ENCODE peak calls at places on chromosomes 3 and 15, in five cellular contexts. C is AG04450, O is stomach, P is transverse colon, T is endodermal cell. G is an unnamed sample. For H3K27me3 and H3K9me3, the result is how much of the 10 kb centered on the place peaks cover.

GRCh38 chr3:71360170-71360569 is 223.4 kb downstream of the FOXP1 start:
- DNase-seq in P (no peak), O (no peak), T (no peak), C (no peak), G (no peak)

GRCh38 chr15:59632714-59633113 is 21.1 kb downstream of the GCNT3 start:
- DNase-seq in P (no peak), C (no peak), T (peak), O (no peak), G (no peak)

GRCh38 chr3:39981547-39982184 is 172.3 kb downstream of the MYRIP start:
- DNase-seq in T (no peak), P (no peak), C (no peak), O (no peak), G (no peak)

GRCh38 chr3:194688207-194688711 is 2.6 kb downstream of the FAM43A start:
- DNase-seq in O (peak), T (peak), C (no peak), P (peak), G (peak)

GRCh38 chr3:158420654-158421396 is 150.2 kb upstream of the MLF1 start:
- DNase-seq in P (no peak), C (peak), O (no peak), T (no peak), G (no peak)

GRCh38 chr3:50350213-50350526 is 405 bp downstream of the NPRL2 start:
- DNase-seq in P (no peak), T (no peak), O (no peak), C (no peak), G (no peak)

GRCh38 chr15:57703387-57703786 is 3.1 kb upstream of the POLR2M start:
- DNase-seq in O (no peak), C (no peak), T (no peak), P (no peak), G (no peak)

GRCh38 chr15:49135342-49135857 is 20.0 kb downstream of the COPS2 start:
- DNase-seq in O (no peak), T (no peak), P (no peak), C (no peak), G (no peak)

GRCh38 chr3:50269977-50270413 is 1.0 kb downstream of the SEMA3B start:
- DNase-seq in T (no peak), O (no peak), P (no peak), C (no peak), G (no peak)

GRCh38 chr15:40091861-40092415 is 16.7 kb downstream of the BMF start:
- DNase-seq in T (peak), O (no peak), P (no peak), C (no peak), G (no peak)

GRCh38 chr3:72185549-72186484 is 400.9 kb upstream of the PROK2 start:
- DNase-seq in T (no peak), P (no peak), C (peak), O (no peak), G (no peak)

GRCh38 chr3:135582800-135583199 is 382.7 kb upstream of the PPP2R3A start:
- DNase-seq in T (no peak), O (no peak), P (no peak), C (no peak), G (no peak)

GRCh38 chr3:174035317-174035886 is 637.9 kb downstream of the NLGN1 start:
- DNase-seq in O (no peak), T (no peak), C (no peak), P (no peak), G (no peak)

GRCh38 chr3:30620402-30621360 is 14.3 kb downstream of the TGFBR2 start:
- DNase-seq in T (no peak), P (no peak), O (no peak), C (no peak), G (no peak)

GRCh38 chr15:31235298-31236183 is 91.1 kb upstream of the KLF13 start:
- DNase-seq in C (no peak), T (no peak), P (peak), O (peak), G (no peak)

GRCh38 chr3:42488687-42489086 is 13.8 kb upstream of the VIPR1 start:
- DNase-seq in C (no peak), T (no peak), O (no peak), P (no peak), G (no peak)

GRCh38 chr3:178680489-178680888 is 144.3 kb downstream of the KCNMB2 start:
- DNase-seq in T (no peak), C (no peak), P (no peak), O (no peak), G (no peak)

GRCh38 chr3:15292765-15293522 is 39.4 kb downstream of the SH3BP5 start:
- DNase-seq in O (no peak), C (no peak), P (peak), T (no peak), G (peak)

GRCh38 chr15:78004919-78005634 is 72.4 kb downstream of the TBC1D2B start:
- DNase-seq in O (peak), C (peak), P (peak), T (no peak), G (peak)

GRCh38 chr3:102471001-102471400 is 36.2 kb downstream of the ZPLD1 start:
- DNase-seq in C (no peak), O (no peak), P (no peak), T (peak), G (no peak)

GRCh38 chr3:161474139-161474538 is 22.5 kb upstream of the OTOL1 start:
- DNase-seq in O (no peak), C (no peak), T (no peak), P (no peak), G (no peak)

GRCh38 chr3:30548605-30549004 is 57.8 kb upstream of the TGFBR2 start:
- DNase-seq in C (no peak), T (peak), P (no peak), O (no peak), G (no peak)

GRCh38 chr3:67790043-67790442 is 135.6 kb upstream of the SUCLG2 start:
- DNase-seq in C (peak), P (peak), O (peak), T (peak), G (no peak)

GRCh38 chr3:53677406-53677805 is 168.8 kb downstream of the CHDH start:
- DNase-seq in T (no peak), O (no peak), C (no peak), P (no peak), G (no peak)
- H3K27me3 ChIP-seq in T (under half), O (under half), C (under half), P (under half), G (under half)

GRCh38 chr3:155979746-155980145 is 109.3 kb downstream of the GMPS start:
- DNase-seq in O (no peak), T (no peak), P (no peak), C (no peak), G (no peak)

GRCh38 chr3:155972885-155973584 is 102.6 kb downstream of the GMPS start:
- DNase-seq in O (no peak), C (no peak), T (no peak), P (no peak), G (no peak)

GRCh38 chr3:155981669-155982068 is 111.2 kb downstream of the GMPS start:
- DNase-seq in P (no peak), T (no peak), O (no peak), C (no peak), G (no peak)

GRCh38 chr3:155983834-155984474 is 113.5 kb downstream of the GMPS start:
- DNase-seq in T (no peak), O (no peak), P (no peak), C (no peak), G (no peak)

GRCh38 chr3:155978324-155978723 is 107.9 kb downstream of the GMPS start:
- DNase-seq in C (no peak), O (no peak), P (no peak), T (no peak), G (no peak)
- TF ChIP-seq CTCF in C (peak), O (no peak), P (no peak), T (peak), G (peak)

DNA sequence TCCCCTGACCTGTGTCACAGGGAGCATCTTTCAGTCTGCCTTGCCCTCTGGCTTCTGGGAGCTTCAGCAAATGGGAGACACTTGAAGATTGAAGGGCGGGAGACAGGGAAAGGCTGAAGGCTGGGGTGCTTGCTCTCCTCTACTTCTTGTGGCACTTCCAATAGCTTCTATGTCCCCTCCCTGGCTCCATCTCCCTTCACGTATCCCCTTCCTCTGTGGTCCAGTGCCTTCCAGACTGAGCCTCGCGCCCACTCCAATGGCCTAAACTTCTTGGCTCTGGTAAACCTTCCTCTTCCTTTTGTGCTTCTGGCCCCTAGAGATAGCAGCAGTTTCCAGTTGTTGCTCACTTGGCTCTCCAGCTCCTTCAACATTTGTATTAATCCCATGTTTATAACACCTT is 69.8 kb upstream of the TOPAZ1 start:
- DNase-seq in O (no peak), C (no peak), T (no peak), P (no peak), G (no peak)
- H3K9me3 ChIP-seq in O (under half), C (under half), T (under half), P (under half), G (under half)

DNA sequence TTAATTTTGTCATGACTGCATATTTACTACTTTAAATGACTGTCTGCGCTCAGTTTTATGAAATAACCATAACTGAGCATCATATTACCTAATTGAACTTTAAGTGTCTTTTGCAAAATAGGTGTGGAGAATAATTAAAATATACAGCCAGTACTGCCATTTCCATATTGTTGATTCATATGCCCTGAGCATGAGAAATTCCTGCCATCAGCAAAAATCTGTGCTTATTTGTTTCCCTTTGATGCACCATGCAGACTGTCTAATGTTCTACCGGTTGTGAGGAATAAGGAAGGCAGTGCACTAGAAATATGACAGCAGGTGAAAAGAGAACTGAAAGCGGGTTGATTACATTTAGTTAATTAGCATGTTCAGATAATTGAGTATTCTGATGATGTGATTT is 229.3 kb upstream of the AZI2 start:
- DNase-seq in P (no peak), C (no peak), O (no peak), T (no peak), G (no peak)
- H3K27me3 ChIP-seq in P (under half), C (under half), O (under half), T (half or more), G (under half)

GRCh38 chr3:170483485-170484262 is 65.0 kb downstream of the CLDN11 start:
- DNase-seq in O (no peak), P (no peak), C (no peak), T (peak), G (no peak)
- TF ChIP-seq CTCF in O (no peak), P (peak), C (peak), T (peak), G (no peak)

GRCh38 chr15:72797834-72798233 is 14.3 kb upstream of the ADPGK start:
- DNase-seq in O (no peak), T (no peak), C (no peak), P (no peak), G (no peak)

GRCh38 chr15:72801590-72802345 is 18.2 kb upstream of the ADPGK start:
- DNase-seq in O (no peak), C (no peak), T (no peak), P (no peak), G (no peak)

GRCh38 chr15:72797338-72797689 is 13.8 kb upstream of the ADPGK start:
- DNase-seq in T (no peak), C (no peak), P (no peak), O (no peak), G (no peak)

GRCh38 chr15:72800819-72801481 is 17.4 kb upstream of the ADPGK start:
- DNase-seq in C (no peak), P (no peak), T (no peak), O (no peak), G (no peak)

DNA sequence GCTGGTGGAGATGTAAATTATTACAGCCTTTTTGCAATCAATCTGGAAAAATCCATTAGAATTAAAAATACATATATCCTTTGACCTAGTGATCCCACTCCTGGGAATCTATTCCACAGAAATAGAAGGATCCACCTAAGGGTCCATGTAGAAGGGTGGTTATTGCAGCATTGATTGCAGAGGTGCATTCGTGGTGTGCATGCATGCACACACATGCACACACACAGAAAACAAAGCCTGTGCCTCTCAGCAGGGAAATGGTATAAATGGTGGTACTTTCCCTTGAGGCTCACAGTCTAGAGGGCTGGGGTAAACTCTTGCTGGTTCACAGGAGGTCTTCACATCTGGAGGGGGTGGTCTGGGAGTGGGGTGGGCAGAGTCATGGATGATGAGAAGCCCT is 19.4 kb upstream of the ADPGK start:
- DNase-seq in T (no peak), O (no peak), P (no peak), C (no peak), G (no peak)
- H3K9me3 ChIP-seq in T (under half), O (under half), P (under half), C (under half), G (under half)

GRCh38 chr3:128482857-128483656 is 9.9 kb downstream of the GATA2 start:
- DNase-seq in T (peak), C (peak), P (no peak), O (no peak), G (no peak)
- H3K27me3 ChIP-seq in T (half or more), C (under half), P (half or more), O (half or more), G (half or more)

GRCh38 chr3:185070491-185071335 is 82.1 kb downstream of the C3orf70 start:
- DNase-seq in T (peak), C (no peak), P (peak), O (no peak), G (no peak)
- TF ChIP-seq CTCF in T (peak), C (peak), P (peak), O (no peak), G (peak)